ENCODE peak calls at places on chromosome 7, in ten cellular contexts. I is skeletal muscle cell; T is mesendoderm; C is naive thymus-derived CD8-positive, alpha-beta T cell; G is GDM1; F is stimulated activated naive B cell treated with anti-CD40 and anti-IgM and Interleukin-4, amounts not matched to agents 10 μg/mL and 1 μg/mL and 100 μg/mL, for 72 hours; P is epithelial cell of esophagus; M is HCEC 1CT; K is NCI-H446; L is keratinocyte. X is an unnamed sample.

GRCh38 chr7:131546583-131547111 is 9.8 kb downstream of the PODXL start:
- DNase-seq in I (no peak), T (peak; percentile 97), C (peak; percentile 28), G (peak; percentile 11), F (peak; percentile 17), P (no peak), M (no peak), K (no peak), L (no peak), X (no peak)

GRCh38 chr7:153188630-153189029 is 429.1 kb downstream of the ACTR3B start:
- DNase-seq in I (no peak), T (no peak), C (no peak), G (no peak), F (no peak), P (no peak), M (no peak), K (no peak), L (no peak), X (no peak)

GRCh38 chr7:73742338-73742752 is 3.7 kb upstream of the ABHD11 start:
- DNase-seq in I (no peak), T (peak; percentile 91), C (no peak), G (no peak), F (no peak), P (no peak), M (no peak), K (no peak), L (no peak), X (no peak)

GRCh38 chr7:18520450-18521235 is 25.1 kb downstream of the HDAC9 start:
- DNase-seq in I (peak; percentile 51), T (no peak), C (no peak), G (no peak), F (no peak), P (peak; percentile 50), M (peak; percentile 88), K (no peak), L (no peak), X (no peak)

GRCh38 chr7:101702362-101702850 is 73.3 kb upstream of the MYL10 start:
- DNase-seq in I (no peak), T (peak; percentile 63), C (no peak), G (no peak), F (no peak), P (peak; percentile 59), M (peak; percentile 3), K (no peak), L (peak; percentile 9), X (peak; percentile 23)

GRCh38 chr7:102262536-102262935 is 24.1 kb upstream of the SH2B2 start:
- DNase-seq in I (no peak), T (no peak), C (no peak), G (no peak), F (no peak), P (no peak), M (no peak), K (no peak), L (no peak), X (no peak)

GRCh38 chr7:80218723-80219122 is 84.1 kb downstream of the GNAI1 start:
- DNase-seq in I (peak; percentile 61), T (no peak), C (no peak), G (no peak), F (no peak), P (peak; percentile 95), M (peak; percentile 86), K (no peak), L (peak; percentile 91), X (peak; percentile 88)

GRCh38 chr7:27921081-27921836 is 181.3 kb downstream of the TAX1BP1 start:
- DNase-seq in I (peak; percentile 55), T (peak; percentile 86), C (peak; percentile 22), G (peak; percentile 45), F (peak; percentile 20), P (peak; percentile 70), M (peak; percentile 70), K (peak; percentile 74), L (no peak), X (peak; percentile 71)

GRCh38 chr7:79528421-79528820 is 75.0 kb upstream of the MAGI2 start:
- DNase-seq in I (no peak), T (peak; percentile 47), C (no peak), G (no peak), F (no peak), P (peak; percentile 96), M (no peak), K (no peak), L (peak; percentile 73), X (peak; percentile 44)

GRCh38 chr7:45000096-45001032 is at the start of gene CCM2:
- DNase-seq in I (no peak), T (peak; percentile 49), C (no peak), G (no peak), F (no peak), P (no peak), M (peak; percentile 58), K (no peak), L (no peak), X (no peak)

GRCh38 chr7:79361214-79361613 is 92.3 kb downstream of the MAGI2 start:
- DNase-seq in I (no peak), T (peak; percentile 66), C (no peak), G (no peak), F (no peak), P (peak; percentile 13), M (no peak), K (no peak), L (no peak), X (peak; percentile 27)